ENCODE peak calls at places on chromosomes 6 and 20, in four cellular contexts. One of them, this sample, is unnamed.

GRCh38 chr6:14431375-14432330 is 314.1 kb downstream of the CD83 start:
- DNase-seq in cardiac fibroblast: no peak
- DNase-seq in ovary: no peak
- DNase-seq in Calu3: peak; percentile 6
- DNase-seq in this sample: no peak

GRCh38 chr6:161406633-161407032 is 132.8 kb upstream of the AGPAT4 start:
- DNase-seq in cardiac fibroblast: peak; percentile 96
- DNase-seq in Calu3: no peak
- DNase-seq in ovary: no peak
- DNase-seq in this sample: peak; percentile 100

GRCh38 chr6:119186490-119186889 is 108.0 kb upstream of the FAM184A start:
- DNase-seq in ovary: no peak
- DNase-seq in cardiac fibroblast: no peak
- DNase-seq in Calu3: no peak
- DNase-seq in this sample: no peak

GRCh38 chr6:52574709-52575489 is 2.0 kb downstream of the TRAM2 start:
- DNase-seq in cardiac fibroblast: peak; percentile 63
- DNase-seq in Calu3: no peak
- DNase-seq in ovary: no peak
- DNase-seq in this sample: peak; percentile 69

GRCh38 chr6:10138917-10139316 is 276.0 kb downstream of the TFAP2A start:
- DNase-seq in Calu3: no peak
- DNase-seq in ovary: no peak
- DNase-seq in cardiac fibroblast: no peak
- DNase-seq in this sample: no peak

GRCh38 chr6:154370545-154370944 is 13.9 kb upstream of the IPCEF1 start:
- DNase-seq in Calu3: peak; percentile 9
- DNase-seq in cardiac fibroblast: peak; percentile 51
- DNase-seq in ovary: no peak
- DNase-seq in this sample: peak; percentile 52

GRCh38 chr6:146481527-146481926 is 62.1 kb upstream of the RAB32 start:
- DNase-seq in ovary: no peak
- DNase-seq in Calu3: no peak
- DNase-seq in cardiac fibroblast: peak; percentile 5
- DNase-seq in this sample: no peak

GRCh38 chr6:112929661-112930060 is 582.5 kb downstream of the RFPL4B start:
- DNase-seq in ovary: no peak
- DNase-seq in cardiac fibroblast: no peak
- DNase-seq in Calu3: no peak
- DNase-seq in this sample: no peak

GRCh38 chr20:23488470-23488869 is 2.4 kb upstream of the CST8 start:
- DNase-seq in Calu3: no peak
- DNase-seq in cardiac fibroblast: no peak
- DNase-seq in ovary: no peak
- DNase-seq in this sample: no peak

GRCh38 chr6:122994256-122994655 is 1.8 kb upstream of the CLVS2 start:
- DNase-seq in ovary: no peak
- DNase-seq in cardiac fibroblast: no peak
- DNase-seq in Calu3: no peak
- DNase-seq in this sample: no peak

GRCh38 chr6:104161960-104162669 is 697.6 kb downstream of the HACE1 start:
- DNase-seq in cardiac fibroblast: peak; percentile 95
- DNase-seq in ovary: no peak
- DNase-seq in Calu3: no peak
- DNase-seq in this sample: peak; percentile 75

GRCh38 chr20:2911200-2911599 is 37.9 kb downstream of the PTPRA start:
- DNase-seq in cardiac fibroblast: no peak
- DNase-seq in Calu3: no peak
- DNase-seq in ovary: no peak
- DNase-seq in this sample: no peak

GRCh38 chr20:47784599-47785320 is 521 bp downstream of the SULF2 start:
- DNase-seq in cardiac fibroblast: peak; percentile 45
- DNase-seq in Calu3: peak; percentile 60
- DNase-seq in ovary: peak; percentile 69
- DNase-seq in this sample: peak; percentile 32

GRCh38 chr6:20200761-20201160 is 11.5 kb downstream of the MBOAT1 start:
- DNase-seq in ovary: peak; percentile 40
- DNase-seq in cardiac fibroblast: peak; percentile 6
- DNase-seq in Calu3: no peak
- DNase-seq in this sample: no peak

GRCh38 chr20:20492521-20493334 is 124.8 kb downstream of the INSM1 start:
- DNase-seq in cardiac fibroblast: no peak
- DNase-seq in Calu3: no peak
- DNase-seq in ovary: no peak
- DNase-seq in this sample: no peak

GRCh38 chr20:34582911-34583310 is 24.4 kb downstream of the MAP1LC3A start:
- DNase-seq in Calu3: no peak
- DNase-seq in cardiac fibroblast: peak; percentile 24
- DNase-seq in ovary: no peak
- DNase-seq in this sample: peak; percentile 37

GRCh38 chr20:23142162-23143050 is 56.3 kb upstream of the CD93 start:
- DNase-seq in cardiac fibroblast: no peak
- DNase-seq in Calu3: no peak
- DNase-seq in ovary: no peak
- DNase-seq in this sample: no peak

DNA sequence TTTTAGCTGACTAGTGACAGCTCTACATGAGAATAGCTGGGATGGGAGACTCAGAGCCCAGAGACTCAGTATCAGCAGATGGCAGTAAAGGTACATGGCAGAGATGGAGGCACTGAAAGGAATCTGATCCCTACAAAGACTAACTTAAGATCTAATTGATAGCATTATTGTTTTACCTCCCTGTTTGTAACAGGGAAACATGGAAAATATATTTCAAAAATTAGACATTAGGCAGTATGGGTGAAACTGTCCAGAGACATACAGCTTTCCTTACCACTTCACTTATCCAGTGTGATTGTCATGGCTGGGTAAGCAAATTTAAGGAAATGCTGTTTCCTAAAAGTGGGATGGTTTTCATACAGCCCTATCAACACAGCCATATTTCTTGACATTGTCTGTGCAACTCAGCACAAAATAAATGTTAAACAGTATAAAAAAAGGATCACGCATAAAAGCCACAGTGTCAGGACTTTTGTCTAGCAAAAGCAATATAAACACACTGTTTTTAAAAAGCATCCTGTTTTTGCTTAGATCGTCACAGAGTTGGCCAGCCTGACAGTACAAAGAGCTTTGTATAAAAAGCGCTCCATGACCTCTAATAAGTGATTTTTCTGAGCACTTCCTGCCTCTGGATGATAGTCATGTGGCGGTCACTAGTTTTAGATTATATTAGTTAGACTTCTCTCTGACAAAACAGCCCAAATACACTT is 376.9 kb downstream of the PHF3 start:
- DNase-seq in cardiac fibroblast: peak; percentile 60
- DNase-seq in ovary: no peak
- DNase-seq in Calu3: peak; percentile 44
- DNase-seq in this sample: peak; percentile 63
- TF ChIP-seq CTCF in cardiac fibroblast: peak; percentile 77
- TF ChIP-seq CTCF in ovary: peak; percentile 8
- TF ChIP-seq CTCF in Calu3: peak; percentile 54
- TF ChIP-seq CTCF in this sample: peak; percentile 85

GRCh38 chr6:15661815-15662245 is 998 bp downstream of the DTNBP1 start:
- DNase-seq in Calu3: no peak
- DNase-seq in cardiac fibroblast: peak; percentile 5
- DNase-seq in ovary: no peak
- DNase-seq in this sample: no peak

GRCh38 chr6:15659181-15659580 is 3.6 kb downstream of the DTNBP1 start:
- DNase-seq in Calu3: no peak
- DNase-seq in cardiac fibroblast: no peak
- DNase-seq in ovary: no peak
- DNase-seq in this sample: no peak

GRCh38 chr6:15663057-15663638 is 320 bp upstream of the DTNBP1 start:
- DNase-seq in ovary: no peak
- DNase-seq in Calu3: peak; percentile 82
- DNase-seq in cardiac fibroblast: peak; percentile 61
- DNase-seq in this sample: peak; percentile 50

GRCh38 chr6:15665237-15665636 is 2.4 kb upstream of the DTNBP1 start:
- DNase-seq in ovary: no peak
- DNase-seq in Calu3: no peak
- DNase-seq in cardiac fibroblast: no peak
- DNase-seq in this sample: no peak

GRCh38 chr6:15662246-15663056 is at the start of gene DTNBP1:
- DNase-seq in Calu3: peak; percentile 56
- DNase-seq in cardiac fibroblast: peak; percentile 32
- DNase-seq in ovary: peak; percentile 86
- DNase-seq in this sample: peak; percentile 15
- TF ChIP-seq CTCF in Calu3: no peak
- TF ChIP-seq CTCF in cardiac fibroblast: no peak
- TF ChIP-seq CTCF in ovary: no peak
- TF ChIP-seq CTCF in this sample: no peak

DNA sequence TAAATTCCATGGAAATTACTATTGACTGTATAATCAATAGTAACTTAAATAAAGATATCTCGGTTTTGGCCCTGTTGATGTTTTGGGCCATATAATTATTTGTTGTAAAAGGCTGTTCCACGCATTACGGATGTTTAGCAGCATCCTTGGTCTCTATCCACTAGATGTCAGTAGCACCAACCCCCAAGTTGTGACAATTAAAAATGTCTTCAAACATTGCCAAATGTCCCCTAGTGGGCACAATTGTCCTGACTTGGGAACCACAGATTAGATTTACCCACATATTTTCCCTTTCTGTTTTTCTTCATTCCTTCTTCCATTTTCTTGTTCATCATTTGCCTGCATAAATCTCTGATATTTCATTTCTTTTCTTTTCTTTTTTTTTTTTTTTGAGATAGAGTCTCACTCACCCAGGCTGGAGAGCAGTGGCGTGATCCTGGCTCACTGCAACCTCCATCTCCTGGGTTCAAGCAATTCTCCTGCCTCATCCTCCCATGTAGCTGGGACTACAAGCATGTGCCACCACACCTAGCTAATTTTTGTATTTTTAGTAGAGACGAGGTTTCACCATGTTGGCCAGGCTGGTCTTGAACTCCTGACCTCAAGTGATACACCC is 13.6 kb upstream of the WFDC8 start:
- DNase-seq in cardiac fibroblast: peak; percentile 58
- DNase-seq in Calu3: peak; percentile 63
- DNase-seq in ovary: no peak
- DNase-seq in this sample: peak; percentile 71
- TF ChIP-seq CTCF in cardiac fibroblast: peak; percentile 63
- TF ChIP-seq CTCF in Calu3: peak; percentile 91
- TF ChIP-seq CTCF in ovary: no peak
- TF ChIP-seq CTCF in this sample: peak; percentile 85

GRCh38 chr6:4856779-4857178 is 80.6 kb downstream of the CDYL start:
- DNase-seq in Calu3: no peak
- DNase-seq in ovary: no peak
- DNase-seq in cardiac fibroblast: no peak
- DNase-seq in this sample: no peak
- TF ChIP-seq CTCF in Calu3: no peak
- TF ChIP-seq CTCF in ovary: no peak
- TF ChIP-seq CTCF in cardiac fibroblast: no peak
- TF ChIP-seq CTCF in this sample: peak; percentile 6

GRCh38 chr6:43211960-43212359 is 17.3 kb downstream of the DNPH1 start:
- DNase-seq in Calu3: peak; percentile 36
- DNase-seq in ovary: no peak
- DNase-seq in cardiac fibroblast: no peak
- DNase-seq in this sample: no peak
- TF ChIP-seq CTCF in Calu3: peak; percentile 9
- TF ChIP-seq CTCF in ovary: no peak
- TF ChIP-seq CTCF in cardiac fibroblast: no peak
- TF ChIP-seq CTCF in this sample: no peak

GRCh38 chr6:34246249-34246562 is 2.6 kb downstream of the SMIM29 start:
- DNase-seq in Calu3: no peak
- DNase-seq in cardiac fibroblast: no peak
- DNase-seq in ovary: no peak
- DNase-seq in this sample: no peak

GRCh38 chr6:34246563-34247391 is 2.0 kb downstream of the SMIM29 start:
- DNase-seq in ovary: peak; percentile 43
- DNase-seq in cardiac fibroblast: peak; percentile 35
- DNase-seq in Calu3: peak; percentile 87
- DNase-seq in this sample: peak; percentile 57

GRCh38 chr6:34243131-34243771 is 5.6 kb downstream of the SMIM29 start:
- DNase-seq in cardiac fibroblast: peak; percentile 76
- DNase-seq in Calu3: no peak
- DNase-seq in ovary: peak; percentile 11
- DNase-seq in this sample: peak; percentile 76

GRCh38 chr6:34242252-34243130 is 5.8 kb downstream of the HMGA1 start:
- DNase-seq in ovary: peak; percentile 21
- DNase-seq in cardiac fibroblast: peak; percentile 51
- DNase-seq in Calu3: no peak
- DNase-seq in this sample: peak; percentile 52

GRCh38 chr6:34243901-34244884 is 4.6 kb downstream of the SMIM29 start:
- DNase-seq in cardiac fibroblast: peak; percentile 96
- DNase-seq in ovary: peak; percentile 71
- DNase-seq in Calu3: peak; percentile 95
- DNase-seq in this sample: peak; percentile 97
- TF ChIP-seq CTCF in cardiac fibroblast: peak; percentile 41
- TF ChIP-seq CTCF in ovary: no peak
- TF ChIP-seq CTCF in Calu3: peak; percentile 43
- TF ChIP-seq CTCF in this sample: peak; percentile 35

DNA sequence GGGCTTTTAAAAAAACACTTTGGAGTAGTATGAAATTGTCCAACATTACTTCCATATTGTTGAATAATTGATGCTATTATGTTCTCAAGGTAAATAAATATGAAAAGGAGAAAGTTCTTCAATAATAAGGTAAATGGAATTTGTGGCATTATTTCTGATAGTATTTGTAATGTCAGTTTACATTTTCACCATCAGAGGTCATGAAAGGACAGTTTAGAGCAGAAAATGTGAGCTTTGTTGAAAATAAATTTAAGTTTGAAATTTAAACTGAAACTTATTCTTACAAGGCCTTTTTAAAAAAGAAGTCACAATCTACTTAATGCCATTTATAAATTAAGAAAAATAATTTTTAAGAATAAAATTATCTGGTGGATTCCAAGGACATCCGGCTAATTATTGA is 15.8 kb upstream of the CEP162 start:
- DNase-seq in ovary: no peak
- DNase-seq in cardiac fibroblast: no peak
- DNase-seq in Calu3: no peak
- DNase-seq in this sample: peak; percentile 35
- TF ChIP-seq CTCF in ovary: no peak
- TF ChIP-seq CTCF in cardiac fibroblast: no peak
- TF ChIP-seq CTCF in Calu3: no peak
- TF ChIP-seq CTCF in this sample: peak; percentile 35

DNA sequence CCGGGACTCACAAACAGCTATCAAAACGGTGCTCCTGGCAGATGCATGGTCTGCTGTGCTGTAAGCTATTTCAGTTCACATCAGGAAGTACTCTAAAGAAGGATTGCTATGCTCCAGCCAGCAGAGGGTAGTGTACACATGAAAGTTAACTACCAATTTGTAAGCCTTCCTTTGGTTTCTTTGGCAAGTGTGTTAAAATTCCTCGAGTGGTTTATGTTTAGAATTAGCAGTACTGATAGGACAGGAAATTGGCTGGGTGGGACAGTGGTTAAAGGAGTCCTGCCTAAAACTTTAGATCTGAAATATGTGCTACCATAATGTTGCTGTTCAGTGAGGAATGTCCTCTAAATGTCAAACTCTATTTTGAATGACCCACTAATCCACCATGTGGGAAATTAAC is 47.4 kb downstream of the TRMT11 start:
- DNase-seq in cardiac fibroblast: peak; percentile 91
- DNase-seq in Calu3: peak; percentile 33
- DNase-seq in ovary: no peak
- DNase-seq in this sample: peak; percentile 92
- TF ChIP-seq CTCF in cardiac fibroblast: peak; percentile 76
- TF ChIP-seq CTCF in Calu3: no peak
- TF ChIP-seq CTCF in ovary: peak; percentile 15
- TF ChIP-seq CTCF in this sample: peak; percentile 83

This sample was measured in fibroblast of mammary gland.